ENCODE peak calls at places on chromosomes 3 and 15, in eight cellular contexts. H is neural progenitor cell, P is tibial nerve, B is body of pancreas, C is RWPE1, M is uterus, E is tibial artery, J is lower lobe of right lung. D is an unnamed sample.

GRCh38 chr3:32121137-32121536 is 14.7 kb downstream of the GPD1L start:
- DNase-seq in H (no peak), P (no peak), B (no peak), C (no peak), M (no peak), E (no peak), J (no peak), D (no peak)

GRCh38 chr15:67997996-67998395 is 56.1 kb upstream of the PIAS1 start:
- DNase-seq in H (no peak), P (no peak), B (no peak), C (peak), M (no peak), E (no peak), J (no peak), D (no peak)

GRCh38 chr15:42358141-42358540 is 1.2 kb upstream of the CAPN3 start:
- DNase-seq in H (no peak), P (no peak), B (no peak), C (no peak), M (no peak), E (no peak), J (no peak), D (no peak)

GRCh38 chr15:22845289-22845900 is 6.9 kb downstream of the NIPA2 start:
- DNase-seq in H (peak), P (no peak), B (no peak), C (no peak), M (no peak), E (no peak), J (no peak), D (no peak)

GRCh38 chr3:123582315-123582714 is 2.5 kb downstream of the HACD2 start:
- DNase-seq in H (no peak), P (no peak), B (peak), C (peak), M (no peak), E (no peak), J (no peak), D (no peak)

GRCh38 chr3:8653800-8654408 is 9.3 kb upstream of the SSUH2 start:
- DNase-seq in H (no peak), P (no peak), B (no peak), C (no peak), M (no peak), E (no peak), J (no peak), D (no peak)

GRCh38 chr3:5187920-5188418 is 462 bp downstream of the EDEM1 start:
- DNase-seq in H (peak), P (no peak), B (peak), C (peak), M (peak), E (peak), J (peak), D (no peak)

GRCh38 chr3:134796313-134797079 is 1.4 kb downstream of the EPHB1 start:
- DNase-seq in H (peak), P (no peak), B (no peak), C (no peak), M (no peak), E (no peak), J (no peak), D (no peak)

GRCh38 chr3:40588406-40588805 is 63.6 kb downstream of the ZNF621 start:
- DNase-seq in H (peak), P (no peak), B (no peak), C (peak), M (no peak), E (no peak), J (no peak), D (no peak)

GRCh38 chr3:100120693-100121092 is 6.4 kb upstream of the FILIP1L start:
- DNase-seq in H (no peak), P (no peak), B (no peak), C (no peak), M (no peak), E (no peak), J (no peak), D (no peak)

GRCh38 chr3:17489139-17489538 is 253.3 kb downstream of the TBC1D5 start:
- DNase-seq in H (no peak), P (no peak), B (no peak), C (no peak), M (no peak), E (no peak), J (no peak), D (no peak)

GRCh38 chr15:69723404-69724097 is 270.9 kb downstream of the RPLP1 start:
- DNase-seq in H (peak), P (no peak), B (no peak), C (no peak), M (no peak), E (no peak), J (no peak), D (no peak)

GRCh38 chr15:41819455-41820050 is 8.3 kb upstream of the JMJD7 start:
- DNase-seq in H (no peak), P (no peak), B (no peak), C (no peak), M (no peak), E (no peak), J (no peak), D (no peak)

GRCh38 chr3:24401090-24401810 is 93.4 kb downstream of the THRB start:
- DNase-seq in H (no peak), P (no peak), B (no peak), C (no peak), M (peak), E (peak), J (no peak), D (no peak)

GRCh38 chr3:197953881-197954280 is 3.9 kb downstream of the RPL35A start:
- DNase-seq in H (no peak), P (no peak), B (no peak), C (no peak), M (no peak), E (no peak), J (no peak), D (no peak)

GRCh38 chr3:195080571-195081141 is 190.3 kb downstream of the XXYLT1 start:
- DNase-seq in H (no peak), P (no peak), B (peak), C (no peak), M (no peak), E (no peak), J (peak), D (no peak)

GRCh38 chr15:80183886-80184285 is 31.1 kb downstream of the FAH start:
- DNase-seq in H (peak), P (no peak), B (no peak), C (no peak), M (no peak), E (no peak), J (no peak), D (no peak)

GRCh38 chr3:22377421-22377820 is 626.4 kb upstream of the ZNF385D start:
- DNase-seq in H (no peak), P (no peak), B (no peak), C (no peak), M (no peak), E (no peak), J (no peak), D (no peak)

GRCh38 chr3:188126271-188126670 is 27.7 kb upstream of the LPP start:
- DNase-seq in H (no peak), P (no peak), B (no peak), C (no peak), M (no peak), E (no peak), J (no peak), D (no peak)

GRCh38 chr15:50906954-50907865 is 1.3 kb upstream of the AP4E1 start:
- DNase-seq in H (no peak), P (no peak), B (no peak), C (no peak), M (no peak), E (no peak), J (no peak), D (peak)

GRCh38 chr3:38008191-38008701 is 17.7 kb downstream of the VILL start:
- DNase-seq in H (no peak), P (no peak), B (no peak), C (no peak), M (no peak), E (no peak), J (peak), D (no peak)

GRCh38 chr3:97432914-97433313 is 331.6 kb upstream of the ARL6 start:
- DNase-seq in H (no peak), P (no peak), B (no peak), C (no peak), M (no peak), E (no peak), J (no peak), D (no peak)

GRCh38 chr3:128310286-128311058 is 156.2 kb downstream of the DNAJB8 start:
- DNase-seq in H (no peak), P (no peak), B (no peak), C (no peak), M (no peak), E (no peak), J (no peak), D (no peak)

GRCh38 chr3:56467801-56468183 is 475 bp downstream of the ERC2 start:
- DNase-seq in H (peak), P (no peak), B (no peak), C (no peak), M (no peak), E (no peak), J (no peak), D (no peak)

GRCh38 chr3:39125837-39126500 is 18.5 kb downstream of the TTC21A start:
- DNase-seq in H (no peak), P (no peak), B (peak), C (no peak), M (no peak), E (no peak), J (no peak), D (no peak)

GRCh38 chr3:13067778-13068177 is 5.5 kb downstream of the IQSEC1 start:
- DNase-seq in H (no peak), P (no peak), B (no peak), C (no peak), M (no peak), E (no peak), J (no peak), D (no peak)

GRCh38 chr15:67809441-67809840 is 15.9 kb upstream of the SKOR1 start:
- DNase-seq in H (no peak), P (no peak), B (no peak), C (no peak), M (peak), E (no peak), J (no peak), D (no peak)

GRCh38 chr3:160577551-160578195 is 12.3 kb upstream of the KPNA4 start:
- DNase-seq in H (peak), P (no peak), B (peak), C (peak), M (no peak), E (no peak), J (no peak), D (no peak)

GRCh38 chr3:42509111-42509510 is 6.7 kb downstream of the VIPR1 start:
- DNase-seq in H (no peak), P (no peak), B (no peak), C (no peak), M (no peak), E (peak), J (peak), D (no peak)

GRCh38 chr3:112491373-112491772 is 7.9 kb downstream of the BTLA start:
- DNase-seq in H (no peak), P (no peak), B (no peak), C (no peak), M (no peak), E (no peak), J (no peak), D (no peak)

GRCh38 chr3:141875893-141876380 is 506 bp upstream of the ATP1B3 start:
- DNase-seq in H (peak), P (peak), B (peak), C (peak), M (peak), E (peak), J (peak), D (no peak)

GRCh38 chr15:58203537-58203936 is 65.4 kb downstream of the AQP9 start:
- DNase-seq in H (no peak), P (no peak), B (no peak), C (no peak), M (no peak), E (no peak), J (no peak), D (no peak)

GRCh38 chr3:128683957-128684356 is 33.3 kb upstream of the RPN1 start:
- DNase-seq in H (no peak), P (no peak), B (no peak), C (no peak), M (no peak), E (no peak), J (peak), D (no peak)

GRCh38 chr3:63809607-63810006 is 9.5 kb upstream of the C3orf49 start:
- DNase-seq in H (no peak), P (no peak), B (no peak), C (peak), M (no peak), E (no peak), J (no peak), D (no peak)

GRCh38 chr15:31740203-31740602 is 290.1 kb upstream of the CHRNA7 start:
- DNase-seq in H (peak), P (no peak), B (no peak), C (no peak), M (no peak), E (no peak), J (no peak), D (no peak)

GRCh38 chr3:29283739-29284138 is 2.9 kb downstream of the RBMS3 start:
- DNase-seq in H (no peak), P (no peak), B (no peak), C (no peak), M (no peak), E (no peak), J (no peak), D (no peak)

GRCh38 chr15:63010920-63011693 is 31.4 kb upstream of the TPM1 start:
- DNase-seq in H (no peak), P (no peak), B (no peak), C (no peak), M (no peak), E (no peak), J (no peak), D (no peak)

GRCh38 chr3:107574650-107575049 is 51.9 kb downstream of the BBX start:
- DNase-seq in H (peak), P (no peak), B (no peak), C (peak), M (no peak), E (no peak), J (no peak), D (no peak)

GRCh38 chr15:95557226-95558046 is 773.1 kb upstream of the NR2F2 start:
- DNase-seq in H (no peak), P (no peak), B (no peak), C (peak), M (peak), E (peak), J (no peak), D (no peak)

GRCh38 chr15:56045068-56045748 is 51.8 kb upstream of the NEDD4 start:
- DNase-seq in H (no peak), P (no peak), B (no peak), C (no peak), M (no peak), E (no peak), J (no peak), D (no peak)

GRCh38 chr15:56040081-56041035 is 46.9 kb upstream of the NEDD4 start:
- DNase-seq in H (peak), P (peak), B (peak), C (peak), M (peak), E (peak), J (peak), D (peak)

GRCh38 chr15:56042982-56043980 is 49.9 kb upstream of the NEDD4 start:
- DNase-seq in H (no peak), P (no peak), B (no peak), C (no peak), M (no peak), E (no peak), J (no peak), D (no peak)

GRCh38 chr15:56042031-56042430 is 48.6 kb upstream of the NEDD4 start:
- DNase-seq in H (no peak), P (no peak), B (no peak), C (no peak), M (no peak), E (no peak), J (no peak), D (no peak)

GRCh38 chr15:56042523-56042922 is 49.1 kb upstream of the NEDD4 start:
- DNase-seq in H (no peak), P (no peak), B (no peak), C (no peak), M (no peak), E (no peak), J (no peak), D (no peak)
- H3K27ac ChIP-seq in H (no peak), P (no peak), B (no peak), C (no peak), M (no peak), E (no peak), J (no peak), D (no peak)

DNA sequence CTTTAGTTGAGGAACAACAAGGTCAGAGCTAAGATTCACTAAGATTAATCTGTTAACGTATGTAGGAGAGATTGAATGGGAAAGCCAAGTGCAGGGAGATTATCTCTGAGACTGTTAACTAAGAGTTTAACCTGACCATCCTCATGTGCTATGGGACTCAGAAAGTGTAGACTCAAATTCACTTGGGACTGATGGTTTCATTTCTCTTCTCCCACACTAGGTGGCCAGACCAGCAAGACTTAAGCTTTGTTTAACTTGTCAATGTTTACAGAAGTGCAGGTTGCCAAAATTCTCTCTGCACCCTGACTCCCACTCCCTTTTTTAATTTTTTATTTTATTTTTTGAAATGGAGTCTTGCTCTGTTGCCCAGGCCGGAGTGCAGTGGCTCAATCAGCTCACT is 6.3 kb upstream of the HEXA start:
- DNase-seq in H (no peak), P (no peak), B (no peak), C (no peak), M (no peak), E (no peak), J (no peak), D (no peak)
- TF ChIP-seq CTCF in H (no peak), P (no peak), B (peak), C (peak), M (no peak), E (no peak), J (peak), D (peak)

DNA sequence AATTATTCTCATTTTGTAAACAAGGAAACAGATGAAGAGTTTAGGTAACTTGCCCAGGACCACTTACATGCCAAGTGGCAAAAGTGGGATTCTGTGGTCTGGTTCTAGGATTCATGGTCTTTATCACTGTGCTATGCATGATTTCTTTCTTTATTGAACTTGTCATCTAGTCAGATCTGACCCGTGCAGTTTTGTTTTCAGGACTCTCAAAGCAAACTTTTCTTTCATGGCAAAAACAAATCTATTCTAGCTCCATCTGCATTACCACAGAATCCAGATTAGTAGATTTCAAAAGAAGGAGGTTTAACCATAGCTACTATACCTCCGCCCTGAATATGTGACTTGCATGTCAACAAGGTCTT is 404.4 kb downstream of the PTPRG start:
- DNase-seq in H (no peak), P (no peak), B (no peak), C (no peak), M (no peak), E (no peak), J (no peak), D (no peak)
- H3K27ac ChIP-seq in H (no peak), P (no peak), B (no peak), C (no peak), M (no peak), E (no peak), J (no peak), D (peak)

GRCh38 chr3:16249336-16249735 is 15.4 kb downstream of the DPH3 start:
- DNase-seq in H (peak), P (no peak), B (no peak), C (no peak), M (no peak), E (no peak), J (no peak), D (no peak)
- TF ChIP-seq CTCF in H (peak), P (no peak), B (no peak), C (no peak), M (no peak), E (no peak), J (peak), D (no peak)

DNA sequence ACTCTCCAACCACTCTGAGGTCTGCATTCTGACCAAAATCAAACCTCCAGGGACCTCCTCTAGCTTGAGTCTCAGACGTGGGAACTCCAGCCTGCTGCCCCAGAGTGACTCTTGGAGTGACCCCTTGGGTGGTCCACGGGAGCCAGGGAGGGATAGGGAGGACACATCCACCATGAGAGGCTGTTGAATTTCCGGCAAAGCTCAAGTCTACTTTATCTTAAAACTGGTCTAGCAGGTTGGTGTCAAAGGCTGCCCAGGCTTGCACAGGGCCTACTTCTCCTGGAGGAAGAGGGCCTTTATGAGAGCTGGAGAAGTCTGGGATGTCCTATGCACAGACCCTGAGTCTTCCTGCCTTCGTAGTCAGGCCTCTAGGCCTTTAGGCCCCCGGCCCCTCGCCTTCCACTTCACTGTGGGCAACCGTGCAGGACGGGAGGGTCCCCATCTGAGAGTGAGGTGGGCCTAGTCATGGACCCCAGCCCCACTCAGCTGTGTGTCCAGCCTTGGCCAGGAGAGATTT is 8.8 kb downstream of the CISH start:
- DNase-seq in H (no peak), P (no peak), B (peak), C (no peak), M (no peak), E (no peak), J (no peak), D (no peak)
- H3K27ac ChIP-seq in H (no peak), P (peak), B (peak), C (peak), M (peak), E (peak), J (peak), D (peak)

GRCh38 chr3:151327571-151328198 is 1.7 kb downstream of the P2RY13 start:
- DNase-seq in H (no peak), P (no peak), B (no peak), C (no peak), M (no peak), E (no peak), J (no peak), D (no peak)
- TF ChIP-seq CTCF in H (peak), P (peak), B (peak), C (peak), M (peak), E (peak), J (peak), D (peak)

GRCh38 chr3:10495003-10495402 is 10.4 kb downstream of the ATP2B2 start:
- DNase-seq in H (no peak), P (no peak), B (peak), C (peak), M (no peak), E (no peak), J (no peak), D (no peak)

GRCh38 chr3:10495614-10496013 is 9.8 kb downstream of the ATP2B2 start:
- DNase-seq in H (no peak), P (no peak), B (no peak), C (no peak), M (no peak), E (no peak), J (no peak), D (no peak)

GRCh38 chr3:10494180-10494579 is 11.2 kb downstream of the ATP2B2 start:
- DNase-seq in H (no peak), P (no peak), B (no peak), C (no peak), M (no peak), E (no peak), J (no peak), D (no peak)

GRCh38 chr3:10492351-10493201 is 12.8 kb downstream of the ATP2B2 start:
- DNase-seq in H (no peak), P (no peak), B (no peak), C (no peak), M (no peak), E (no peak), J (no peak), D (no peak)

GRCh38 chr3:10493202-10493589 is 12.2 kb downstream of the ATP2B2 start:
- DNase-seq in H (no peak), P (no peak), B (no peak), C (no peak), M (no peak), E (no peak), J (no peak), D (no peak)
- H3K27ac ChIP-seq in H (no peak), P (no peak), B (no peak), C (no peak), M (no peak), E (no peak), J (no peak), D (no peak)

GRCh38 chr3:177604181-177604580 is 406.9 kb upstream of the TBL1XR1 start:
- DNase-seq in H (no peak), P (no peak), B (no peak), C (no peak), M (no peak), E (no peak), J (no peak), D (no peak)

GRCh38 chr3:177602601-177603136 is 405.4 kb upstream of the TBL1XR1 start:
- DNase-seq in H (no peak), P (no peak), B (peak), C (no peak), M (no peak), E (no peak), J (no peak), D (no peak)

GRCh38 chr3:177601120-177601519 is 403.8 kb upstream of the TBL1XR1 start:
- DNase-seq in H (no peak), P (no peak), B (no peak), C (no peak), M (no peak), E (no peak), J (no peak), D (no peak)

GRCh38 chr3:177606891-177607290 is 409.6 kb upstream of the TBL1XR1 start:
- DNase-seq in H (no peak), P (no peak), B (peak), C (no peak), M (no peak), E (no peak), J (no peak), D (no peak)

GRCh38 chr3:177603137-177603603 is 405.9 kb upstream of the TBL1XR1 start:
- DNase-seq in H (no peak), P (no peak), B (no peak), C (no peak), M (no peak), E (no peak), J (no peak), D (no peak)
- TF ChIP-seq CTCF in H (no peak), P (no peak), B (no peak), C (no peak), M (no peak), E (no peak), J (no peak), D (no peak)